ENCODE peak calls at places on chromosomes 4 and X, in six cellular contexts. T is psoas muscle, C is epithelial cell of esophagus, H is neural crest cell, Z is heart left ventricle, K is colonic mucosa. A is an unnamed sample.
A peak's percentile ranks its signal among the peaks of the same experiment; 100 is the strongest.

GRCh38 chr4:31557444-31557843 is 837.3 kb downstream of the PCDH7 start:
- DNase-seq in Z (no peak), C (peak; percentile 43), K (no peak), T (no peak), H (no peak), A (no peak)

GRCh38 chrX:154652311-154653047 is 900 bp downstream of the CTAG2 start:
- DNase-seq in T (no peak), Z (no peak), C (no peak), H (no peak), K (no peak), A (no peak)

GRCh38 chrX:13646154-13646549 is 6.8 kb upstream of the TCEANC start:
- DNase-seq in Z (peak; percentile 64), T (peak; percentile 44), H (peak; percentile 48), K (peak; percentile 64), C (peak; percentile 56), A (no peak)

GRCh38 chrX:71666240-71667223 is 814 bp upstream of the LOC101059915 start:
- DNase-seq in K (no peak), H (no peak), C (no peak), T (no peak), Z (no peak), A (no peak)

GRCh38 chr4:112214397-112215264 is 17.0 kb upstream of the AP1AR start:
- DNase-seq in Z (no peak), K (no peak), H (no peak), C (peak; percentile 49), T (no peak), A (no peak)

GRCh38 chr4:8595237-8596087 is 2.9 kb downstream of the CPZ start:
- DNase-seq in Z (no peak), H (no peak), C (no peak), K (no peak), T (no peak), A (no peak)

GRCh38 chrX:323721-324628 is 5.4 kb upstream of the GTPBP6 start:
- DNase-seq in H (no peak), Z (peak; percentile 58), C (peak; percentile 98), K (no peak), T (peak; percentile 27), A (no peak)

GRCh38 chr4:27467351-27467750 is 606.7 kb downstream of the STIM2 start:
- DNase-seq in C (peak; percentile 36), K (no peak), Z (no peak), H (no peak), T (no peak), A (no peak)

GRCh38 chr4:22510750-22511149 is 5.1 kb downstream of the ADGRA3 start:
- DNase-seq in T (no peak), C (no peak), Z (no peak), K (no peak), H (no peak), A (no peak)

GRCh38 chr4:140764785-140765392 is 8.7 kb upstream of the TBC1D9 start:
- DNase-seq in K (no peak), T (no peak), H (no peak), C (no peak), Z (no peak), A (no peak)

GRCh38 chr4:187606581-187606980 is 389.0 kb upstream of the ZFP42 start:
- DNase-seq in C (peak; percentile 85), H (peak; percentile 11), T (no peak), Z (no peak), K (peak; percentile 27), A (no peak)

GRCh38 chr4:121642876-121643585 is 53.7 kb downstream of the ANXA5 start:
- DNase-seq in T (no peak), Z (no peak), H (no peak), C (no peak), K (no peak), A (no peak)

GRCh38 chrX:155966876-155967275 is 30.6 kb upstream of the IL9R start:
- DNase-seq in T (no peak), C (peak; percentile 11), K (no peak), H (peak; percentile 6), Z (no peak), A (no peak)

GRCh38 chrX:84064164-84064563 is 123.8 kb downstream of the RPS6KA6 start:
- DNase-seq in Z (no peak), C (peak; percentile 3), T (no peak), K (no peak), H (no peak), A (no peak)

GRCh38 chrX:78650906-78651437 is 8.2 kb downstream of the RTL3 start:
- DNase-seq in K (no peak), H (no peak), Z (no peak), C (no peak), T (no peak), A (no peak)

GRCh38 chr4:168562021-168562691 is 65.3 kb downstream of the PALLD start:
- DNase-seq in H (no peak), C (peak; percentile 60), T (no peak), Z (no peak), K (no peak), A (no peak)

GRCh38 chr4:71254451-71255012 is 84.3 kb upstream of the SLC4A4 start:
- DNase-seq in T (no peak), Z (no peak), K (no peak), H (no peak), C (no peak), A (no peak)

GRCh38 chrX:72273718-72274117 is 3.3 kb downstream of the RPS4X start:
- DNase-seq in H (no peak), C (no peak), Z (no peak), T (no peak), K (no peak), A (no peak)

GRCh38 chr4:138915725-138916124 is 99.9 kb upstream of the NOCT start:
- DNase-seq in K (no peak), C (no peak), H (no peak), Z (no peak), T (no peak), A (no peak)

GRCh38 chrX:129843459-129844306 is at the start of gene ZDHHC9:
- DNase-seq in K (peak; percentile 89), C (peak; percentile 87), T (peak; percentile 85), Z (peak; percentile 89), H (peak; percentile 81), A (peak; percentile 4)

GRCh38 chrX:17563076-17563475 is 174.2 kb upstream of the SCML1 start:
- DNase-seq in C (no peak), K (no peak), Z (no peak), H (no peak), T (no peak), A (no peak)

GRCh38 chrX:13569479-13570244 is at the start of gene EGFL6:
- DNase-seq in T (no peak), Z (peak; percentile 10), H (peak; percentile 2), K (no peak), C (no peak), A (no peak)

GRCh38 chrX:41334866-41335589 is 1.1 kb downstream of the DDX3X start:
- DNase-seq in K (peak; percentile 71), C (peak; percentile 32), T (peak; percentile 68), Z (peak; percentile 67), H (peak; percentile 8), A (no peak)

GRCh38 chr4:159487284-159487747 is 384.4 kb downstream of the RAPGEF2 start:
- DNase-seq in K (peak; percentile 33), C (peak; percentile 77), T (peak; percentile 17), Z (peak; percentile 40), H (peak; percentile 49), A (no peak)

GRCh38 chrX:2897311-2897689 is 31.8 kb downstream of the ARSD start:
- DNase-seq in T (no peak), C (no peak), H (no peak), K (no peak), Z (no peak), A (no peak)

GRCh38 chr4:61532324-61532723 is 332.2 kb downstream of the ADGRL3 start:
- DNase-seq in K (no peak), C (peak; percentile 61), H (peak; percentile 12), Z (no peak), T (no peak), A (no peak)

GRCh38 chr4:76539979-76540378 is 105.0 kb downstream of the SHROOM3 start:
- DNase-seq in T (no peak), C (no peak), H (no peak), Z (no peak), K (no peak), A (no peak)

GRCh38 chr4:124904723-124905390 is 192.3 kb upstream of the ANKRD50 start:
- DNase-seq in K (no peak), C (no peak), T (no peak), Z (no peak), H (no peak), A (no peak)

GRCh38 chrX:21741869-21742701 is 15.8 kb downstream of the SMPX start:
- DNase-seq in T (no peak), K (no peak), C (no peak), Z (no peak), H (no peak), A (no peak)

GRCh38 chr4:16243285-16243684 is 17.0 kb upstream of the TAPT1 start:
- DNase-seq in C (no peak), K (no peak), Z (no peak), H (no peak), T (no peak), A (no peak)

GRCh38 chrX:101749436-101749835 is 89.8 kb upstream of the ARMCX2 start:
- DNase-seq in K (no peak), C (no peak), Z (no peak), H (no peak), T (no peak), A (no peak)

GRCh38 chr4:159384619-159385018 is 281.7 kb downstream of the RAPGEF2 start:
- DNase-seq in C (no peak), K (no peak), Z (no peak), H (no peak), T (no peak), A (no peak)

GRCh38 chrX:24494544-24495113 is 29.5 kb downstream of the PDK3 start:
- DNase-seq in T (no peak), Z (no peak), H (no peak), K (peak; percentile 71), C (peak; percentile 82), A (no peak)

GRCh38 chr4:80540785-80541469 is 205.4 kb downstream of the CFAP299 start:
- DNase-seq in C (no peak), T (no peak), H (no peak), Z (no peak), K (no peak), A (no peak)

GRCh38 chr4:41432889-41433288 is 105.1 kb upstream of the LIMCH1 start:
- DNase-seq in K (no peak), Z (no peak), H (no peak), C (peak; percentile 48), T (no peak), A (no peak)

GRCh38 chrX:74924449-74925209 is 623 bp downstream of the NEXMIF start:
- DNase-seq in H (peak; percentile 37), K (peak; percentile 33), C (peak; percentile 5), Z (peak; percentile 14), T (peak; percentile 33), A (no peak)

A was measured in esophagus squamous epithelium.